ENCODE peak calls at places on chromosomes 12 and 14, in six cellular contexts. One of them, this sample, is unnamed.

GRCh38 chr14:76827696-76828301 is 1.6 kb downstream of the LRRC74A start:
- DNase-seq in HCT116: no peak
- DNase-seq in lung: no peak
- DNase-seq in GM23338: peak
- DNase-seq in Panc1: no peak
- DNase-seq in GM12865: no peak
- DNase-seq in this sample: no peak

GRCh38 chr12:104402630-104403029 is 54.1 kb upstream of the CHST11 start:
- DNase-seq in lung: no peak
- DNase-seq in HCT116: no peak
- DNase-seq in GM12865: no peak
- DNase-seq in Panc1: no peak
- DNase-seq in GM23338: no peak
- DNase-seq in this sample: no peak

GRCh38 chr14:70919774-70920173 is 12.5 kb downstream of the PCNX1 start:
- DNase-seq in GM23338: peak
- DNase-seq in lung: no peak
- DNase-seq in GM12865: no peak
- DNase-seq in Panc1: no peak
- DNase-seq in HCT116: no peak
- DNase-seq in this sample: no peak

GRCh38 chr12:67811437-67812361 is 163.2 kb downstream of the DYRK2 start:
- DNase-seq in Panc1: no peak
- DNase-seq in HCT116: no peak
- DNase-seq in lung: no peak
- DNase-seq in GM23338: no peak
- DNase-seq in GM12865: no peak
- DNase-seq in this sample: no peak

GRCh38 chr12:21823581-21823980 is 49.1 kb upstream of the KCNJ8 start:
- DNase-seq in Panc1: no peak
- DNase-seq in GM12865: no peak
- DNase-seq in lung: peak
- DNase-seq in GM23338: peak
- DNase-seq in HCT116: no peak
- DNase-seq in this sample: no peak

GRCh38 chr12:79455314-79455713 is 235.4 kb downstream of the PAWR start:
- DNase-seq in GM12865: no peak
- DNase-seq in GM23338: no peak
- DNase-seq in HCT116: no peak
- DNase-seq in Panc1: no peak
- DNase-seq in lung: no peak
- DNase-seq in this sample: no peak

GRCh38 chr14:36967892-36968555 is 204.4 kb downstream of the SLC25A21 start:
- DNase-seq in lung: no peak
- DNase-seq in HCT116: no peak
- DNase-seq in GM12865: no peak
- DNase-seq in Panc1: no peak
- DNase-seq in GM23338: no peak
- DNase-seq in this sample: no peak

GRCh38 chr12:117159674-117160073 is 30.6 kb downstream of the FBXO21 start:
- DNase-seq in GM23338: no peak
- DNase-seq in HCT116: no peak
- DNase-seq in lung: no peak
- DNase-seq in GM12865: no peak
- DNase-seq in Panc1: no peak
- DNase-seq in this sample: no peak

GRCh38 chr14:30252151-30252550 is 306.8 kb upstream of the G2E3 start:
- DNase-seq in Panc1: no peak
- DNase-seq in GM23338: peak
- DNase-seq in GM12865: no peak
- DNase-seq in HCT116: no peak
- DNase-seq in lung: no peak
- DNase-seq in this sample: no peak

GRCh38 chr12:124130717-124131670 is 158.0 kb downstream of the ZNF664 start:
- DNase-seq in GM23338: peak
- DNase-seq in HCT116: no peak
- DNase-seq in GM12865: peak
- DNase-seq in lung: no peak
- DNase-seq in Panc1: no peak
- DNase-seq in this sample: no peak

GRCh38 chr12:24360057-24360456 is 410.6 kb upstream of the SOX5 start:
- DNase-seq in HCT116: no peak
- DNase-seq in lung: no peak
- DNase-seq in GM12865: no peak
- DNase-seq in Panc1: no peak
- DNase-seq in GM23338: no peak
- DNase-seq in this sample: no peak

GRCh38 chr14:26380616-26381015 is 217.2 kb downstream of the NOVA1 start:
- DNase-seq in GM23338: no peak
- DNase-seq in Panc1: no peak
- DNase-seq in GM12865: no peak
- DNase-seq in HCT116: no peak
- DNase-seq in lung: no peak
- DNase-seq in this sample: no peak

GRCh38 chr14:26381405-26381804 is 216.4 kb downstream of the NOVA1 start:
- DNase-seq in lung: no peak
- DNase-seq in Panc1: no peak
- DNase-seq in GM23338: no peak
- DNase-seq in GM12865: no peak
- DNase-seq in HCT116: no peak
- DNase-seq in this sample: no peak

GRCh38 chr14:26389646-26390508 is 208.0 kb downstream of the NOVA1 start:
- DNase-seq in Panc1: no peak
- DNase-seq in HCT116: no peak
- DNase-seq in GM23338: no peak
- DNase-seq in lung: no peak
- DNase-seq in GM12865: no peak
- DNase-seq in this sample: no peak

GRCh38 chr14:26383286-26383685 is 214.5 kb downstream of the NOVA1 start:
- DNase-seq in lung: no peak
- DNase-seq in HCT116: no peak
- DNase-seq in GM23338: no peak
- DNase-seq in GM12865: no peak
- DNase-seq in Panc1: no peak
- DNase-seq in this sample: no peak

GRCh38 chr14:26385302-26385701 is 212.5 kb downstream of the NOVA1 start:
- DNase-seq in lung: no peak
- DNase-seq in GM12865: no peak
- DNase-seq in Panc1: no peak
- DNase-seq in HCT116: no peak
- DNase-seq in GM23338: no peak
- DNase-seq in this sample: no peak
- TF ChIP-seq CTCF in lung: no peak
- TF ChIP-seq CTCF in GM12865: no peak
- TF ChIP-seq CTCF in Panc1: no peak
- TF ChIP-seq CTCF in HCT116: no peak
- TF ChIP-seq CTCF in GM23338: no peak
- TF ChIP-seq CTCF in this sample: no peak

DNA sequence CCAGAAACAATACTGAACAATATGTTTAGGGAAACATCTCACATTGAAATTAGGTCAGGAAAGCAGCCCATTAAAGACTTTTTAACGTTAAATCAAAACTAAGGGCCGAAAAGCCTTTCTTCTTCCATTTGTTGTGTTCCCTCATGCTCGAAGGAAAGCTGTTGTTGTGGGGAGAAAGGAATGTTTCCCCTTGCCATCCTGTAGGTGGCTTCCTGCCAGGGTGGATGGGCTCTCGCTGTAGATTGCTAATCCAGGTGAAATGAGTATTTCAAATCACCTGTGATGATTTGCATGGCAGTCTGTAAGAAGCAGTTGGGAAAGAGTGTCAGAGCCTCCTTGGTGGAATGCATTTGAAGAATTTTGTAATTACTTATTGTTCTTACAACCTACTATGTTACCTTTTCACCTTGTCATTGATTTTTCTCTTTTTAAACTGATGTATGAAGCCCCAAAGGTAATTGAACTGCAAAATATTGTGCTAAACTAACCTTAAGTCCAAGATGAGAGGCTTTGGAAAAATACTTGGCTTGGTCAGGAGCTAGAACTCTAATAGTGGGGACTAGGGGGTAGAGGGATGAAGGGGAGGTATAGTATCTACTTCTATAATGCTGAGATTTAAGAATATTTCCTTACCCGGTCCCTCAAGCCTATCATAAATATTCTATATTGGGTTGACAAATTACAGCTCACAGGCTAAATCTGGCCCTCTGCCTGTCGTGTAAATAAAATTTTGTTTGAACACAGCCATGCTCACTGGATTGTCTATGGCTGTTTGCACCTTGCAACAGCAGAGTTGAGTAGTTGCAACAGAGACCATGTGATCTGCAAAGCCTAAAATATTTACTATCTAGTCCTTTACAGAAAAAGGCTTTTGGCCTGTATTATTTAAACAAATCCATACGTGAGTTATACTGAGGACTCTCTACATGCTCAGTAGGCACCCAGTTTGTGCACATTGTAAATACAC is 7.7 kb upstream of the DCP1B start:
- DNase-seq in lung: no peak
- DNase-seq in GM23338: peak
- DNase-seq in Panc1: no peak
- DNase-seq in HCT116: no peak
- DNase-seq in GM12865: no peak
- DNase-seq in this sample: no peak
- TF ChIP-seq CTCF in lung: no peak
- TF ChIP-seq CTCF in GM23338: peak
- TF ChIP-seq CTCF in Panc1: no peak
- TF ChIP-seq CTCF in HCT116: no peak
- TF ChIP-seq CTCF in GM12865: no peak
- TF ChIP-seq CTCF in this sample: no peak

GRCh38 chr12:109758406-109759075 is 44.9 kb downstream of the FAM222A start:
- DNase-seq in Panc1: no peak
- DNase-seq in HCT116: no peak
- DNase-seq in GM12865: no peak
- DNase-seq in GM23338: no peak
- DNase-seq in lung: no peak
- DNase-seq in this sample: peak
- TF ChIP-seq CTCF in Panc1: no peak
- TF ChIP-seq CTCF in HCT116: no peak
- TF ChIP-seq CTCF in GM12865: no peak
- TF ChIP-seq CTCF in GM23338: no peak
- TF ChIP-seq CTCF in lung: no peak
- TF ChIP-seq CTCF in this sample: no peak

DNA sequence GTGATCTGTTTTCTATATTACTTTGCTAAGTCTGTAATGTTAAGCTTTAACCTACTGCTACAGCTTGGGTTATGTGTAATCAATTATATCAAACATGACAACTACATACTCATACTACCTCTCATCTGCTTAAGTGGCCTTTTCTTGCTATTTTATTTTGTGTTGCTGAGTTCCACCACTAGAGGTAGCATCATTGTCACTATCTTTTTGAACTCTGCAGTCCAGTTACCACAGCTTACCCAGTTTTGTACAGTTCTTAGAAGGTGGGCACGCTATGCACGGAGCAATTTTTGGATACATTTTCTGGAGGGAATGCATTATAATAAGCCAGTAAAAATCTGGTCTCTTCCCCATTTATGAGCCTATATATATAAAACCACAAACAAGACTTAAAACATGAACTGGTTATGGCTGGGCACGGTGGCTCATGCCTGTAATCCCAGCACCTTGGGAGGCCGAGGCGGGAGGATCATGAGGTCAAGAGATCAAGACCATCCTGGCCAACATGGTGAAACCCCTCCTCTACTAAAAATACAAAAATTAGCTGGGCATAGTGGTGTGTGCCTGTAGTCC is 48.5 kb downstream of the SAV1 start:
- DNase-seq in lung: no peak
- DNase-seq in GM12865: peak
- DNase-seq in HCT116: peak
- DNase-seq in GM23338: peak
- DNase-seq in Panc1: peak
- DNase-seq in this sample: no peak
- TF ChIP-seq CTCF in lung: peak
- TF ChIP-seq CTCF in GM12865: peak
- TF ChIP-seq CTCF in HCT116: peak
- TF ChIP-seq CTCF in GM23338: peak
- TF ChIP-seq CTCF in Panc1: peak
- TF ChIP-seq CTCF in this sample: peak

DNA sequence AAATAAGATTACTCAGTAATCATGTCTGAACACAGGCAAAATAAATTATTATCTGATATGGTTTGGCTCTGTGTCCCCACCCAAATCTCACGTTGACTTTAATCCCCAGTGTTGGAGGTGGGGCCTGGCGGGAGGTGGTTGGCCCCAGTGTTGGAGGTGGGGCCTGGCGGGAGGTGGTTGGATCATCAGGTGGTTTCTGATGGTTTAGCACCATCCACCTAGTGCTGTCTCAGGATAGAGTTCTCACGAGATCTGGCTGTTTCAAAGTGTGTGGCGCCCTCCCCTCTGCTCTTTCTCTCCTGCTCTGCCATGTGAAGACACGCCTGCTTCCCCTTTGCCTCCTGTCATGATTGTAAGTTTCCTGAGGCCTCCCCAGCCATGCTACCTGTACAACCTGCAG is 18.1 kb downstream of the DHRS2 start:
- DNase-seq in lung: no peak
- DNase-seq in Panc1: no peak
- DNase-seq in HCT116: no peak
- DNase-seq in GM23338: no peak
- DNase-seq in GM12865: no peak
- DNase-seq in this sample: no peak
- TF ChIP-seq CTCF in lung: no peak
- TF ChIP-seq CTCF in Panc1: no peak
- TF ChIP-seq CTCF in HCT116: no peak
- TF ChIP-seq CTCF in GM23338: no peak
- TF ChIP-seq CTCF in GM12865: no peak
- TF ChIP-seq CTCF in this sample: no peak

DNA sequence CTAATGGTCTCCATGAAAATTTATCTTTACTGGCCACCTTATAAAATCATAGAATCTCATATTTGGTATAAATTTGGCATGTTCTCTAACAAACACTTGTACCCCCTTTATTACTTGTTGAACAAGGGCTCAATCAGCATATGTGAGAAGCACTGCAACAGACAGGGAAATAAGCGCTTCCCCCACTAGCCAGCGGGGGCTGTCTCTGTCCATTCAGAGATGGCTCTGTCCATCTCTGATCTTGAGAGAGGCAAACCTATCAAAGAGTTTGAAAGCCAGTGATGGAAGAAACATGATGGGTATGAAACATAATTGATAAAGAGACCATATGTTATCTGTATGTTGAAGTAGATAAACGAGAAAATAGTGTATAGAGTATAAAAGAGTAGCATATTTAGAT is 326.8 kb downstream of the PDZRN4 start:
- DNase-seq in GM12865: no peak
- DNase-seq in Panc1: no peak
- DNase-seq in HCT116: peak
- DNase-seq in GM23338: peak
- DNase-seq in lung: no peak
- DNase-seq in this sample: no peak
- TF ChIP-seq CTCF in GM12865: no peak
- TF ChIP-seq CTCF in Panc1: peak
- TF ChIP-seq CTCF in HCT116: peak
- TF ChIP-seq CTCF in GM23338: peak
- TF ChIP-seq CTCF in lung: no peak
- TF ChIP-seq CTCF in this sample: peak